ENCODE peak calls at places on chromosomes 4 and X, in ten cellular contexts. A, I, C, M, B, H, N, P, T and K are unnamed samples.

GRCh38 chr4:1784789-1785591 is 8.1 kb upstream of the FGFR3 start:
- DNase-seq in A (no peak), I (no peak), C (no peak), M (no peak), B (no peak), H (no peak), N (no peak), P (no peak), T (no peak), K (no peak)

GRCh38 chr4:24056258-24056657 is 166.4 kb upstream of the PPARGC1A start:
- DNase-seq in A (no peak), I (no peak), C (no peak), M (no peak), B (no peak), H (no peak), N (no peak), P (no peak), T (no peak), K (no peak)

GRCh38 chrX:110418857-110419249 is 60.2 kb downstream of the RTL9 start:
- DNase-seq in A (peak; percentile 43), I (no peak), C (no peak), M (no peak), B (no peak), H (no peak), N (no peak), P (no peak), T (no peak), K (no peak)

GRCh38 chrX:14529288-14529989 is at the start of gene GLRA2:
- DNase-seq in A (peak; percentile 14), I (peak; percentile 69), C (no peak), M (peak; percentile 41), B (peak; percentile 24), H (peak; percentile 74), N (no peak), P (no peak), T (no peak), K (no peak)

GRCh38 chr4:158968961-158969360 is 133.9 kb upstream of the RAPGEF2 start:
- DNase-seq in A (no peak), I (no peak), C (no peak), M (no peak), B (no peak), H (no peak), N (no peak), P (no peak), T (no peak), K (no peak)

GRCh38 chr4:116055857-116056827 is 942.7 kb upstream of the NDST4 start:
- DNase-seq in A (peak; percentile 10), I (no peak), C (no peak), M (no peak), B (no peak), H (no peak), N (peak; percentile 8), P (no peak), T (no peak), K (no peak)

GRCh38 chr4:123555500-123556273 is 159.1 kb downstream of the SPRY1 start:
- DNase-seq in A (peak; percentile 98), I (peak; percentile 16), C (peak; percentile 58), M (no peak), B (peak; percentile 93), H (no peak), N (no peak), P (no peak), T (peak; percentile 68), K (peak; percentile 94)

GRCh38 chr4:183082053-183082452 is 17.0 kb upstream of the WWC2 start:
- DNase-seq in A (no peak), I (no peak), C (no peak), M (no peak), B (peak; percentile 14), H (no peak), N (no peak), P (no peak), T (no peak), K (no peak)

GRCh38 chr4:137376312-137376711 is 156.0 kb downstream of the PCDH18 start:
- DNase-seq in A (no peak), I (no peak), C (no peak), M (no peak), B (no peak), H (no peak), N (no peak), P (no peak), T (no peak), K (no peak)

GRCh38 chr4:2432991-2433530 is 14.3 kb downstream of the CFAP99 start:
- DNase-seq in A (peak; percentile 45), I (no peak), C (peak; percentile 88), M (no peak), B (no peak), H (peak; percentile 59), N (no peak), P (no peak), T (peak; percentile 38), K (no peak)

GRCh38 chrX:65528705-65529340 is 5.8 kb downstream of the LAS1L start:
- DNase-seq in A (peak; percentile 37), I (peak; percentile 69), C (peak; percentile 35), M (peak; percentile 53), B (peak; percentile 60), H (peak; percentile 91), N (peak; percentile 42), P (peak; percentile 23), T (peak; percentile 19), K (no peak)

GRCh38 chr4:155307731-155308277 is 69.0 kb downstream of the MAP9 start:
- DNase-seq in A (no peak), I (no peak), C (no peak), M (no peak), B (no peak), H (no peak), N (no peak), P (no peak), T (no peak), K (no peak)

GRCh38 chr4:7909463-7909862 is 30.2 kb downstream of the AFAP1 start:
- DNase-seq in A (no peak), I (no peak), C (no peak), M (no peak), B (no peak), H (no peak), N (no peak), P (no peak), T (no peak), K (no peak)

GRCh38 chr4:67575232-67575888 is 16.8 kb downstream of the STAP1 start:
- DNase-seq in A (no peak), I (no peak), C (no peak), M (no peak), B (no peak), H (no peak), N (peak; percentile 90), P (no peak), T (no peak), K (no peak)

GRCh38 chrX:81377329-81377728 is 175.4 kb downstream of the SH3BGRL start:
- DNase-seq in A (peak; percentile 53), I (no peak), C (no peak), M (peak; percentile 2), B (no peak), H (no peak), N (peak; percentile 23), P (no peak), T (no peak), K (no peak)

DNA sequence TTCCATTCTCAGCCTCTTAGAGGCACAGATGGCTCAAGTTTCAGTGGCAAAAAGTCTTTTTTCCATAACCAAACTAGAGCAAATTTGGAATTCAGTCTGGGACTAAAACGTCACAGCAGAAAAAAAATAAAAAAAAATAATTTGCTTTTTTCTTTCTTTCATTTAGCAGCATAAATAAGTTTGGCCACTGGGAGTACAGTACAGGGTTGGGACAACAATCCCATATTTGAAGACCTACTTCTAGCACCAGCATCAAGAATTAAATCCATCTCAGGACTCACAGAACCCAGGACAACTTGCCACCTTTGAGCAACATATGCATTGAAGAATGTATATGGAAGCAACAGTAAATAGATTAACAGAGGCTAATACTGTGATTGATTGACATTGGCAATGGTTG is 214.0 kb downstream of the FBXW7 start:
- DNase-seq in A (no peak), I (no peak), C (no peak), M (no peak), B (no peak), H (no peak), N (no peak), P (no peak), T (no peak), K (no peak)
- TF ChIP-seq CTCF in A (no peak), I (no peak), C (no peak), M (peak; percentile 52), B (no peak), H (no peak), N (no peak), P (no peak), T (no peak), K (no peak)

GRCh38 chr4:147957446-147957845 is 225.6 kb downstream of the ARHGAP10 start:
- DNase-seq in A (no peak), I (no peak), C (no peak), M (no peak), B (no peak), H (no peak), N (no peak), P (no peak), T (no peak), K (no peak)

GRCh38 chr4:147958057-147958456 is 226.2 kb downstream of the ARHGAP10 start:
- DNase-seq in A (no peak), I (no peak), C (no peak), M (no peak), B (no peak), H (no peak), N (no peak), P (no peak), T (no peak), K (no peak)

GRCh38 chr4:147955827-147956565 is 224.1 kb downstream of the ARHGAP10 start:
- DNase-seq in A (no peak), I (no peak), C (no peak), M (no peak), B (no peak), H (no peak), N (no peak), P (no peak), T (no peak), K (no peak)

GRCh38 chr4:147960971-147961370 is 229.1 kb downstream of the ARHGAP10 start:
- DNase-seq in A (no peak), I (no peak), C (no peak), M (no peak), B (no peak), H (no peak), N (no peak), P (no peak), T (no peak), K (no peak)

GRCh38 chr4:147958459-147959065 is 226.7 kb downstream of the ARHGAP10 start:
- DNase-seq in A (no peak), I (no peak), C (no peak), M (no peak), B (no peak), H (no peak), N (no peak), P (no peak), T (no peak), K (no peak)
- TF ChIP-seq CTCF in A (no peak), I (no peak), C (no peak), M (no peak), B (no peak), H (no peak), N (no peak), P (no peak), T (no peak), K (no peak)

GRCh38 chrX:6363193-6363592 is 134.5 kb upstream of the NLGN4X start:
- DNase-seq in A (no peak), I (no peak), C (no peak), M (no peak), B (no peak), H (no peak), N (no peak), P (no peak), T (no peak), K (no peak)
- TF ChIP-seq CTCF in A (no peak), I (peak; percentile 25), C (no peak), M (no peak), B (no peak), H (peak; percentile 78), N (peak; percentile 26), P (peak; percentile 42), T (no peak), K (no peak)

GRCh38 chrX:40244980-40245379 is 147.2 kb upstream of the BCOR start:
- DNase-seq in A (peak; percentile 86), I (no peak), C (no peak), M (no peak), B (no peak), H (no peak), N (no peak), P (no peak), T (no peak), K (no peak)
- TF ChIP-seq CTCF in A (peak; percentile 16), I (no peak), C (no peak), M (no peak), B (no peak), H (peak; percentile 45), N (no peak), P (peak; percentile 32), T (no peak), K (peak; percentile 10)